ENCODE peak calls at places on chromosomes 16 and 17, in six cellular contexts. One of them, this sample, is unnamed.

GRCh38 chr16:81544261-81544660 is 99.7 kb downstream of the CMIP start:
- DNase-seq in heart left ventricle: no peak
- DNase-seq in adrenal gland: no peak
- DNase-seq in uterus: no peak
- DNase-seq in tibial nerve: no peak
- DNase-seq in IMR-90: no peak
- DNase-seq in this sample: no peak

GRCh38 chr16:31076319-31076718 is 2.1 kb downstream of the ZNF646 start:
- DNase-seq in IMR-90: no peak
- DNase-seq in heart left ventricle: no peak
- DNase-seq in uterus: no peak
- DNase-seq in adrenal gland: peak
- DNase-seq in tibial nerve: no peak
- DNase-seq in this sample: no peak

GRCh38 chr16:72722552-72722951 is 325.4 kb downstream of the ZFHX3 start:
- DNase-seq in tibial nerve: no peak
- DNase-seq in uterus: no peak
- DNase-seq in adrenal gland: no peak
- DNase-seq in heart left ventricle: no peak
- DNase-seq in IMR-90: no peak
- DNase-seq in this sample: no peak

GRCh38 chr16:57707331-57707730 is 12.7 kb downstream of the DRC7 start:
- DNase-seq in IMR-90: no peak
- DNase-seq in tibial nerve: no peak
- DNase-seq in adrenal gland: no peak
- DNase-seq in heart left ventricle: no peak
- DNase-seq in uterus: no peak
- DNase-seq in this sample: peak

GRCh38 chr16:30543067-30543466 is 8.4 kb upstream of the ZNF747 start:
- DNase-seq in IMR-90: no peak
- DNase-seq in adrenal gland: no peak
- DNase-seq in uterus: no peak
- DNase-seq in tibial nerve: no peak
- DNase-seq in heart left ventricle: no peak
- DNase-seq in this sample: no peak

GRCh38 chr17:18027280-18027679 is 11.7 kb downstream of the ATPAF2 start:
- DNase-seq in IMR-90: no peak
- DNase-seq in tibial nerve: no peak
- DNase-seq in uterus: no peak
- DNase-seq in heart left ventricle: peak
- DNase-seq in adrenal gland: no peak
- DNase-seq in this sample: no peak

GRCh38 chr16:49312389-49312990 is 30.9 kb upstream of the CBLN1 start:
- DNase-seq in tibial nerve: no peak
- DNase-seq in heart left ventricle: no peak
- DNase-seq in adrenal gland: no peak
- DNase-seq in IMR-90: no peak
- DNase-seq in uterus: no peak
- DNase-seq in this sample: no peak

GRCh38 chr16:10386517-10387377 is 886 bp downstream of the ATF7IP2 start:
- DNase-seq in uterus: no peak
- DNase-seq in heart left ventricle: no peak
- DNase-seq in adrenal gland: no peak
- DNase-seq in tibial nerve: no peak
- DNase-seq in IMR-90: peak
- DNase-seq in this sample: no peak

GRCh38 chr17:39599665-39600468 is 7.9 kb downstream of the NEUROD2 start:
- DNase-seq in adrenal gland: no peak
- DNase-seq in tibial nerve: no peak
- DNase-seq in uterus: no peak
- DNase-seq in heart left ventricle: no peak
- DNase-seq in IMR-90: no peak
- DNase-seq in this sample: no peak

GRCh38 chr17:79201536-79202227 is 127.1 kb downstream of the ENGASE start:
- DNase-seq in uterus: no peak
- DNase-seq in tibial nerve: no peak
- DNase-seq in adrenal gland: no peak
- DNase-seq in IMR-90: no peak
- DNase-seq in heart left ventricle: no peak
- DNase-seq in this sample: no peak

GRCh38 chr17:80970044-80970761 is 21.4 kb upstream of the CHMP6 start:
- DNase-seq in heart left ventricle: peak
- DNase-seq in tibial nerve: no peak
- DNase-seq in uterus: peak
- DNase-seq in adrenal gland: no peak
- DNase-seq in IMR-90: no peak
- DNase-seq in this sample: no peak

GRCh38 chr17:7367083-7367482 is 12.1 kb downstream of the TMEM95 start:
- DNase-seq in heart left ventricle: no peak
- DNase-seq in IMR-90: no peak
- DNase-seq in tibial nerve: no peak
- DNase-seq in adrenal gland: no peak
- DNase-seq in uterus: no peak
- DNase-seq in this sample: no peak

GRCh38 chr16:55490301-55490700 is 11.3 kb downstream of the MMP2 start:
- DNase-seq in adrenal gland: no peak
- DNase-seq in IMR-90: no peak
- DNase-seq in uterus: no peak
- DNase-seq in tibial nerve: no peak
- DNase-seq in heart left ventricle: no peak
- DNase-seq in this sample: no peak

GRCh38 chr16:4894276-4895150 is 42.4 kb downstream of the PPL start:
- DNase-seq in heart left ventricle: no peak
- DNase-seq in tibial nerve: no peak
- DNase-seq in adrenal gland: no peak
- DNase-seq in uterus: no peak
- DNase-seq in IMR-90: no peak
- DNase-seq in this sample: no peak

GRCh38 chr17:81464586-81464985 is 48.0 kb downstream of the ACTG1 start:
- DNase-seq in IMR-90: no peak
- DNase-seq in uterus: no peak
- DNase-seq in adrenal gland: no peak
- DNase-seq in tibial nerve: no peak
- DNase-seq in heart left ventricle: no peak
- DNase-seq in this sample: no peak

GRCh38 chr16:19874026-19874425 is 10.6 kb downstream of the GPRC5B start:
- DNase-seq in uterus: no peak
- DNase-seq in tibial nerve: no peak
- DNase-seq in adrenal gland: no peak
- DNase-seq in heart left ventricle: no peak
- DNase-seq in IMR-90: no peak
- DNase-seq in this sample: no peak

GRCh38 chr17:32876414-32877163 is at the start of gene MYO1D:
- DNase-seq in tibial nerve: no peak
- DNase-seq in heart left ventricle: peak
- DNase-seq in uterus: peak
- DNase-seq in adrenal gland: peak
- DNase-seq in IMR-90: no peak
- DNase-seq in this sample: peak

GRCh38 chr17:82678265-82678891 is 20.1 kb downstream of the RAB40B start:
- DNase-seq in IMR-90: no peak
- DNase-seq in uterus: no peak
- DNase-seq in adrenal gland: no peak
- DNase-seq in heart left ventricle: no peak
- DNase-seq in tibial nerve: no peak
- DNase-seq in this sample: no peak

GRCh38 chr17:65696739-65697394 is 135.4 kb upstream of the AXIN2 start:
- DNase-seq in heart left ventricle: no peak
- DNase-seq in adrenal gland: no peak
- DNase-seq in uterus: peak
- DNase-seq in tibial nerve: no peak
- DNase-seq in IMR-90: peak
- DNase-seq in this sample: no peak

GRCh38 chr17:63918305-63918704 is 334 bp downstream of the GH1 start:
- DNase-seq in uterus: no peak
- DNase-seq in tibial nerve: no peak
- DNase-seq in adrenal gland: no peak
- DNase-seq in heart left ventricle: no peak
- DNase-seq in IMR-90: no peak
- DNase-seq in this sample: no peak
- TF ChIP-seq CTCF in uterus: no peak
- TF ChIP-seq CTCF in tibial nerve: no peak
- TF ChIP-seq CTCF in adrenal gland: no peak
- TF ChIP-seq CTCF in heart left ventricle: no peak
- TF ChIP-seq CTCF in IMR-90: no peak
- TF ChIP-seq CTCF in this sample: no peak

DNA sequence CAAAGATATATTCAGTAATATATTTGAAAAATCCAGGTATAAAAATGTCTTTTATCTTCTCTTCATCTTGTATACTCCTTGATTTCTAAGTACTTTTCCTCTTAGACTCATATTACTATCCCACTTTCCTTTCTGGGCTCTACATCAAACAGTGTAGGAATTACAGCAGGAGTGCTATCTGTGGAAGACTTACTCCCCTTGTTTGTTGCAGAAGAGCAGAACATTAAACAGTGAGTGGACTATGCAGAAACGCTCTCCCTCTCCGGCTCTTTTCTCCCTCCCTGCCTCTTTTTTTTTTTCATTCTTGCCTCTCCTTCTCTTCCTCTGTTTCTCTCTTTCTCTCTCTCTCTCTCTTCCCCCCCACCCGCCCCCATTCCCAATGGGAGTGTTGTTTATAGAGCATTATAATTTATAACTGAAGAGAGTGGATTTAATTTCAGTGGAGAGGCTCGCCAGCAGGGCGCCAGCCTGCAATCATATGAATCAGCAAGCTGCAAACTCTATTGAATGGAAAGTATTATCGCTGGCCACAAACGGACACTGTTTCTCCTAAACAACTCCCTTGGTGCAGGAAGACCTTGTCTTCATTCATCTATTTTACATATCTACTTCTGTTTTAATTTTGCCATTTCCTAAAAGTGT is 242.3 kb upstream of the TBX2 start:
- DNase-seq in heart left ventricle: peak
- DNase-seq in IMR-90: peak
- DNase-seq in tibial nerve: no peak
- DNase-seq in uterus: no peak
- DNase-seq in adrenal gland: no peak
- DNase-seq in this sample: no peak
- H3K4me3 ChIP-seq in heart left ventricle: no peak
- H3K4me3 ChIP-seq in IMR-90: peak
- H3K4me3 ChIP-seq in tibial nerve: peak
- H3K4me3 ChIP-seq in uterus: no peak
- H3K4me3 ChIP-seq in adrenal gland: no peak
- H3K4me3 ChIP-seq in this sample: no peak

GRCh38 chr16:85514295-85514600 is 98.9 kb upstream of the GSE1 start:
- DNase-seq in IMR-90: peak
- DNase-seq in tibial nerve: no peak
- DNase-seq in adrenal gland: peak
- DNase-seq in heart left ventricle: no peak
- DNase-seq in uterus: no peak
- DNase-seq in this sample: no peak

GRCh38 chr16:85517154-85517553 is 96.0 kb upstream of the GSE1 start:
- DNase-seq in adrenal gland: no peak
- DNase-seq in uterus: no peak
- DNase-seq in IMR-90: no peak
- DNase-seq in tibial nerve: no peak
- DNase-seq in heart left ventricle: no peak
- DNase-seq in this sample: no peak

GRCh38 chr16:85514601-85515318 is 98.4 kb upstream of the GSE1 start:
- DNase-seq in tibial nerve: peak
- DNase-seq in uterus: peak
- DNase-seq in IMR-90: peak
- DNase-seq in heart left ventricle: peak
- DNase-seq in adrenal gland: peak
- DNase-seq in this sample: peak

GRCh38 chr16:85515319-85515745 is 97.8 kb upstream of the GSE1 start:
- DNase-seq in IMR-90: no peak
- DNase-seq in tibial nerve: no peak
- DNase-seq in adrenal gland: no peak
- DNase-seq in heart left ventricle: no peak
- DNase-seq in uterus: no peak
- DNase-seq in this sample: no peak

DNA sequence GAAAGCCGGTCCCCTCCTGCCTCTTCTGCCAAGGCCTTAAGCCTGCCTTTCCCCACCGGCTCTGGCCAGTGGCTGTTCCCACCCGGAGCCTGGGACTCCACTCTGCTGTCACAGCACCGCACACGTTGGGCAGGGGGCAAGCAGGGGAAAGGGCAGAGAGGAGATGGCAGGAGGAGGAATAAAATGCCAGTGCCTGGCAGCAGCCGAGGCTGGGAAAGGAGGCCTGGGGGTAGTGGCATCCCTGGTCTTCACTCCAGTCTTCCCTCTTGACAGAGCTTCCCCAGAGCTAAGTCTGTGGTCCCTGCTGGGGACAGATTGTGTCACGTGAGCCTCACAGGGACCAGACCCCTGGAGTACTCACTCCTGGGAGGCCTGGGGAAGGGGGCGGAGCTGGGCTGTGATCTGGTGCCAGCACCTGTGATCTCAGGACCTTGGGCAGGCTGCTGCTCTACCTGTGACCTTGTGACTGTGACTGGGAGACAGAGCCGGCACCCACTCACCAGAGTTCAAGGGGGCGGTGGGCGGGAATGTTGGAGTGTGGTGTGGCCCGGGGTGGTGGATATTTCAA is 97.2 kb upstream of the GSE1 start:
- DNase-seq in tibial nerve: no peak
- DNase-seq in IMR-90: no peak
- DNase-seq in heart left ventricle: no peak
- DNase-seq in adrenal gland: no peak
- DNase-seq in uterus: no peak
- DNase-seq in this sample: no peak
- TF ChIP-seq POLR2A in tibial nerve: no peak
- TF ChIP-seq POLR2A in IMR-90: no peak
- TF ChIP-seq POLR2A in heart left ventricle: no peak
- TF ChIP-seq POLR2A in adrenal gland: no peak
- TF ChIP-seq POLR2A in uterus: no peak
- TF ChIP-seq POLR2A in this sample: no peak

GRCh38 chr17:15441315-15441714 is 26.1 kb downstream of the CDRT4 start:
- DNase-seq in heart left ventricle: no peak
- DNase-seq in adrenal gland: no peak
- DNase-seq in tibial nerve: no peak
- DNase-seq in IMR-90: peak
- DNase-seq in uterus: no peak
- DNase-seq in this sample: peak

GRCh38 chr17:15432807-15433547 is 34.4 kb downstream of the CDRT4 start:
- DNase-seq in adrenal gland: no peak
- DNase-seq in IMR-90: peak
- DNase-seq in uterus: peak
- DNase-seq in tibial nerve: no peak
- DNase-seq in heart left ventricle: peak
- DNase-seq in this sample: peak

GRCh38 chr17:15431766-15432165 is 35.7 kb downstream of the CDRT4 start:
- DNase-seq in IMR-90: no peak
- DNase-seq in tibial nerve: no peak
- DNase-seq in heart left ventricle: no peak
- DNase-seq in adrenal gland: no peak
- DNase-seq in uterus: no peak
- DNase-seq in this sample: peak

GRCh38 chr17:15440347-15440746 is 27.1 kb downstream of the CDRT4 start:
- DNase-seq in tibial nerve: no peak
- DNase-seq in uterus: no peak
- DNase-seq in heart left ventricle: no peak
- DNase-seq in adrenal gland: no peak
- DNase-seq in IMR-90: no peak
- DNase-seq in this sample: no peak

GRCh38 chr17:15436399-15437369 is 30.7 kb downstream of the CDRT4 start:
- DNase-seq in adrenal gland: no peak
- DNase-seq in heart left ventricle: peak
- DNase-seq in IMR-90: peak
- DNase-seq in uterus: peak
- DNase-seq in tibial nerve: peak
- DNase-seq in this sample: peak
- TF ChIP-seq CTCF in adrenal gland: peak
- TF ChIP-seq CTCF in heart left ventricle: peak
- TF ChIP-seq CTCF in IMR-90: peak
- TF ChIP-seq CTCF in uterus: no peak
- TF ChIP-seq CTCF in tibial nerve: no peak
- TF ChIP-seq CTCF in this sample: no peak